ENCODE peak calls at places on chromosome 9, in four cellular contexts. One of them, this sample, is unnamed.

GRCh38 chr9:18980124-18980660 is 52.8 kb downstream of the SAXO1 start:
- DNase-seq in colonic mucosa: no peak
- DNase-seq in astrocyte of the spinal cord: no peak
- DNase-seq in ovary: no peak
- DNase-seq in this sample: peak

GRCh38 chr9:80059979-80060378 is 488.2 kb downstream of the TLE4 start:
- DNase-seq in colonic mucosa: no peak
- DNase-seq in astrocyte of the spinal cord: no peak
- DNase-seq in ovary: no peak
- DNase-seq in this sample: no peak

GRCh38 chr9:21904776-21905175 is 89.4 kb downstream of the CDKN2A start:
- DNase-seq in colonic mucosa: no peak
- DNase-seq in astrocyte of the spinal cord: peak
- DNase-seq in ovary: no peak
- DNase-seq in this sample: no peak

GRCh38 chr9:122347348-122348287 is 23.2 kb upstream of the PTGS1 start:
- DNase-seq in colonic mucosa: peak
- DNase-seq in astrocyte of the spinal cord: no peak
- DNase-seq in ovary: no peak
- DNase-seq in this sample: peak

GRCh38 chr9:79129865-79130480 is 441.8 kb upstream of the TLE4 start:
- DNase-seq in colonic mucosa: peak
- DNase-seq in astrocyte of the spinal cord: peak
- DNase-seq in ovary: peak
- DNase-seq in this sample: peak

GRCh38 chr9:84667571-84668203 is 1.8 kb upstream of the NTRK2 start:
- DNase-seq in colonic mucosa: peak
- DNase-seq in astrocyte of the spinal cord: peak
- DNase-seq in ovary: peak
- DNase-seq in this sample: peak

GRCh38 chr9:21974542-21975409 is 19.4 kb downstream of the CDKN2A start:
- DNase-seq in colonic mucosa: no peak
- DNase-seq in astrocyte of the spinal cord: peak
- DNase-seq in ovary: no peak
- DNase-seq in this sample: peak

GRCh38 chr9:99419099-99419498 is 197.0 kb downstream of the SEC61B start:
- DNase-seq in colonic mucosa: no peak
- DNase-seq in astrocyte of the spinal cord: no peak
- DNase-seq in ovary: no peak
- DNase-seq in this sample: peak

GRCh38 chr9:125750656-125751035 is 3.5 kb downstream of the PBX3 start:
- DNase-seq in colonic mucosa: no peak
- DNase-seq in astrocyte of the spinal cord: no peak
- DNase-seq in ovary: no peak
- DNase-seq in this sample: no peak

GRCh38 chr9:102521097-102521755 is 473.9 kb upstream of the CYLC2 start:
- DNase-seq in colonic mucosa: no peak
- DNase-seq in astrocyte of the spinal cord: peak
- DNase-seq in ovary: no peak
- DNase-seq in this sample: peak

GRCh38 chr9:130010151-130010988 is 32.6 kb downstream of the FNBP1 start:
- DNase-seq in colonic mucosa: no peak
- DNase-seq in astrocyte of the spinal cord: no peak
- DNase-seq in ovary: no peak
- DNase-seq in this sample: no peak

GRCh38 chr9:29100762-29101161 is 1527.5 kb upstream of the C9orf72 start:
- DNase-seq in colonic mucosa: no peak
- DNase-seq in astrocyte of the spinal cord: no peak
- DNase-seq in ovary: no peak
- DNase-seq in this sample: no peak

GRCh38 chr9:86563350-86563749 is 209.1 kb upstream of the TUT7 start:
- DNase-seq in colonic mucosa: no peak
- DNase-seq in astrocyte of the spinal cord: peak
- DNase-seq in ovary: no peak
- DNase-seq in this sample: peak

GRCh38 chr9:86046930-86047341 is 52.4 kb downstream of the GOLM1 start:
- DNase-seq in colonic mucosa: no peak
- DNase-seq in astrocyte of the spinal cord: no peak
- DNase-seq in ovary: no peak
- DNase-seq in this sample: no peak

GRCh38 chr9:69307446-69308216 is 17.4 kb upstream of the ENTREP1 start:
- DNase-seq in colonic mucosa: no peak
- DNase-seq in astrocyte of the spinal cord: peak
- DNase-seq in ovary: no peak
- DNase-seq in this sample: peak

GRCh38 chr9:123960965-123961364 is 31.0 kb upstream of the DENND1A start:
- DNase-seq in colonic mucosa: no peak
- DNase-seq in astrocyte of the spinal cord: no peak
- DNase-seq in ovary: no peak
- DNase-seq in this sample: no peak

GRCh38 chr9:75134495-75134894 is 46.2 kb downstream of the OSTF1 start:
- DNase-seq in colonic mucosa: no peak
- DNase-seq in astrocyte of the spinal cord: no peak
- DNase-seq in ovary: no peak
- DNase-seq in this sample: no peak

GRCh38 chr9:87465791-87466190 is 31.9 kb upstream of the DAPK1 start:
- DNase-seq in colonic mucosa: no peak
- DNase-seq in astrocyte of the spinal cord: no peak
- DNase-seq in ovary: no peak
- DNase-seq in this sample: no peak

GRCh38 chr9:128877852-128878251 is 3.9 kb downstream of the KYAT1 start:
- DNase-seq in colonic mucosa: no peak
- DNase-seq in astrocyte of the spinal cord: no peak
- DNase-seq in ovary: no peak
- DNase-seq in this sample: no peak

GRCh38 chr9:129796029-129796910 is 6.7 kb upstream of the TOR1B start:
- DNase-seq in colonic mucosa: no peak
- DNase-seq in astrocyte of the spinal cord: no peak
- DNase-seq in ovary: no peak
- DNase-seq in this sample: no peak

GRCh38 chr9:89954229-89954628 is 349.4 kb downstream of the GADD45G start:
- DNase-seq in colonic mucosa: no peak
- DNase-seq in astrocyte of the spinal cord: no peak
- DNase-seq in ovary: no peak
- DNase-seq in this sample: no peak

GRCh38 chr9:124040186-124040920 is 28.8 kb downstream of the LHX2 start:
- DNase-seq in colonic mucosa: no peak
- DNase-seq in astrocyte of the spinal cord: peak
- DNase-seq in ovary: no peak
- DNase-seq in this sample: peak

GRCh38 chr9:112494153-112494552 is 7.5 kb downstream of the KIAA1958 start:
- DNase-seq in colonic mucosa: no peak
- DNase-seq in astrocyte of the spinal cord: no peak
- DNase-seq in ovary: no peak
- DNase-seq in this sample: no peak

DNA sequence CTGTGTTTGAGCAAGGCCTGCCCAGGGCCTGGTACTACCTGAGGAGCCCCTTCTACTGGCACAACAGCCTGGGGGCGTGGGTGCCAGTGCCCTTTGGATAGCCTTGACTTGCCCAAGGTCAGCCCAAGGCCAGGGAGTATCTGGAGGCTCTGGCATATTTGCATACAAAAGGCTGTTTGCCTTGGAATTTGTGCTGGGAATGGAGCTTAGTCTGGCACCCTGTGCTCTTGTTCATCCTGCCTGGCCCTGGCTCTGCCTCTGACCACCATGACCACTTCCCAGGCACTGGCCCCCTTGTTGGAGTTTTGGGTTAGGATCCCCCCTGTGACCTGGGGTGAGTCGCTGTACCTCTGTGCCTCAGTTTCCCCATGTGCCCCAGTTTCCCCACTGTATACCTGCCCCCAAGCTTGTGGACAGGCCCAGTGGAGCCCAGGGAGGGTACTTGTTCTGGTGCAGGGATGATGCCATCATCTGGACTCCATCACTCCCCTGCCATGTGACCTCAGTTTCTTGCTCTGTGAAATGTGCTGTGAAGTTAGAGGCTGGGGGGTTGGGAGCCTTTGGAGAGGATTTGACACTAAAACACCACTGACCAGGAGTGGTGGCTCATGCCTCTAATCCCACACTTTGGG is 1.6 kb downstream of the SUSD3 start:
- DNase-seq in colonic mucosa: no peak
- DNase-seq in astrocyte of the spinal cord: no peak
- DNase-seq in ovary: no peak
- DNase-seq in this sample: no peak
- H3K4me3 ChIP-seq in colonic mucosa: peak
- H3K4me3 ChIP-seq in astrocyte of the spinal cord: no peak
- H3K4me3 ChIP-seq in ovary: no peak
- H3K4me3 ChIP-seq in this sample: no peak

GRCh38 chr9:33466565-33467495 is 6.9 kb downstream of the NOL6 start:
- DNase-seq in colonic mucosa: peak
- DNase-seq in astrocyte of the spinal cord: peak
- DNase-seq in ovary: peak
- DNase-seq in this sample: peak
- TF ChIP-seq CTCF in colonic mucosa: peak
- TF ChIP-seq CTCF in astrocyte of the spinal cord: peak
- TF ChIP-seq CTCF in ovary: peak
- TF ChIP-seq CTCF in this sample: peak

GRCh38 chr9:113888361-113888760 is 12.3 kb downstream of the ZNF618 start:
- DNase-seq in colonic mucosa: no peak
- DNase-seq in astrocyte of the spinal cord: no peak
- DNase-seq in ovary: no peak
- DNase-seq in this sample: no peak

GRCh38 chr9:113886471-113886870 is 10.4 kb downstream of the ZNF618 start:
- DNase-seq in colonic mucosa: no peak
- DNase-seq in astrocyte of the spinal cord: peak
- DNase-seq in ovary: no peak
- DNase-seq in this sample: no peak

GRCh38 chr9:113887436-113887835 is 11.3 kb downstream of the ZNF618 start:
- DNase-seq in colonic mucosa: no peak
- DNase-seq in astrocyte of the spinal cord: no peak
- DNase-seq in ovary: no peak
- DNase-seq in this sample: no peak

GRCh38 chr9:113886003-113886324 is 9.9 kb downstream of the ZNF618 start:
- DNase-seq in colonic mucosa: no peak
- DNase-seq in astrocyte of the spinal cord: peak
- DNase-seq in ovary: no peak
- DNase-seq in this sample: no peak

GRCh38 chr9:113886933-113887332 is 10.8 kb downstream of the ZNF618 start:
- DNase-seq in colonic mucosa: no peak
- DNase-seq in astrocyte of the spinal cord: peak
- DNase-seq in ovary: no peak
- DNase-seq in this sample: no peak
- H3K4me3 ChIP-seq in colonic mucosa: no peak
- H3K4me3 ChIP-seq in astrocyte of the spinal cord: no peak
- H3K4me3 ChIP-seq in ovary: no peak
- H3K4me3 ChIP-seq in this sample: no peak

GRCh38 chr9:35555881-35556280 is 49.2 kb upstream of the TESK1 start:
- DNase-seq in colonic mucosa: no peak
- DNase-seq in astrocyte of the spinal cord: no peak
- DNase-seq in ovary: no peak
- DNase-seq in this sample: no peak
- TF ChIP-seq CTCF in colonic mucosa: no peak
- TF ChIP-seq CTCF in astrocyte of the spinal cord: no peak
- TF ChIP-seq CTCF in ovary: no peak
- TF ChIP-seq CTCF in this sample: no peak

DNA sequence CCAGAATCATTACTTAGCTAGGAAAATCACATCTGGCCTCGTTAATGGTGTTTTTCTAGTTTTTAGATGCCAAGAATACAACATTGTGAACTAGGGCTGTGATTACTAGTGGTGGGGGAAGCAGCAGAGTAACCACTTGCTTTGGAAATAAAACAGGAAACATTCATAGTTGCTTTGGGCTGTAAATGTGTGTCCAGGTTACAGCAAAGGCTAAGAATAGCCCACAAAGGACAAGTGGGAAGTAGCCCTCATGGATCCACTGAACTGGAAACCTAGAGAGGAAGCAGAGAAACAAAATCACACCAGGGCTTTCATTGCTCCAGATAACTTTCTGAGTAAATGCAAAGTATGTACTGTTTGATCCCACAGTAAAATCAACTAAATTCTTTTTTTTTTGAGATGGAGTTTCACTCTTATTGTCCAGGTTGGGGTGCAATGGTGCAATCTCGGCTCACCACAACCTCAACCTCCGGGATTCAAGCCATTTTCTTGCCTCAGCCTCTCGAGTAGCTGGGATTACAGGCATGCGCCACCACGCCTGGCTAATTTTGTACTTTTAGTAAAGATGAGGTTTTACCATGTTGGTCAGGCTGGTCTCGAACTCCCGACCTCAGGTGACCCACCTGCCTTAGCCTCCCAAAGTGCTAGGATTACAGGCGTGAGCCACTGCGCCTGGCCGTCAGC is 56.2 kb upstream of the TNFSF15 start:
- DNase-seq in colonic mucosa: no peak
- DNase-seq in astrocyte of the spinal cord: no peak
- DNase-seq in ovary: no peak
- DNase-seq in this sample: no peak
- H3K4me3 ChIP-seq in colonic mucosa: no peak
- H3K4me3 ChIP-seq in astrocyte of the spinal cord: no peak
- H3K4me3 ChIP-seq in ovary: no peak
- H3K4me3 ChIP-seq in this sample: no peak

DNA sequence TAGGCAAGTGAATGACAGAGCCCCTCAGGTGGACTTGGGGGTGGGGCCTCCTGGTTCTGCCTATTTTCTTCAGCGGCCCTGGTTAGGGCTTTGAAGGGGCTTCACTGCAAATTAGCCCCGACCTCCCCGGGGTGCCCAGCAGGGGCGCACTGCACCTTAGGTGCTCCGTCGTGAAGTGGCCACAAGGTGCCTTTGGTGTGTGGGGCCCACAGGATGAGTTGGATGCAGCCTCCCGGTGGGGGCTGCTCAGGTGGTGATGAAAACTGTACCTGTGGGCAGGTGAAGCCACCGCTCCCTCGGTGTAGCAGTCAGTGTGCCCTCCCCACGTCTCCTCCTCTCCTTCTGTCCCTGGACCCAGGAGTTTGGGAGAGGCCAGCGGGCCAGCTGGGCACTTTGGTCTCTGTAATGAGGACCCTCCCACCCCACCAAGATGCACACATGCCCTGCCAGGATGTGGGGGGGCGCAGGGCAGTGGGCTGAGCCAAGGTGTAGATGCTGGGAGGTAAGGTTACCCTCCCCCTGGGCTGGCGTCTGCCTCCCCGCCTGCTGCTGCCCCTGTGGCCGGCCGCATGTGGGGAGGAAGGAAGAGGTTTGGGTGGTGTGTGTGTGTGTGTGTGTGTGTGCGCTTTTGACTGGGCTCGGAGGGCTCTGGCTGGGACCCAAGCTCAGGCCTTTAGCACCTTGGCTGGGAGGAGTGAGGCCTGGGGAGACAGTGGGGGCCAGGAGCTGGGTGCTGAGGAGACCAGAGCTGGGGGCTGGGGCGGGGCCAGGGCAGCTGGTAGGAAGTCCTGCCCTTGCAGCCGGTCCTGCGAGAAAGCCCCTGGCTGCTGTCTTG is 55.6 kb downstream of the RXRA start:
- DNase-seq in colonic mucosa: peak
- DNase-seq in astrocyte of the spinal cord: peak
- DNase-seq in ovary: no peak
- DNase-seq in this sample: no peak
- TF ChIP-seq CTCF in colonic mucosa: no peak
- TF ChIP-seq CTCF in astrocyte of the spinal cord: peak
- TF ChIP-seq CTCF in ovary: no peak
- TF ChIP-seq CTCF in this sample: peak

GRCh38 chr9:136942881-136943230 is 1.7 kb downstream of the FBXW5 start:
- DNase-seq in colonic mucosa: no peak
- DNase-seq in astrocyte of the spinal cord: no peak
- DNase-seq in ovary: no peak
- DNase-seq in this sample: no peak
- H3K4me3 ChIP-seq in colonic mucosa: peak
- H3K4me3 ChIP-seq in astrocyte of the spinal cord: peak
- H3K4me3 ChIP-seq in ovary: no peak
- H3K4me3 ChIP-seq in this sample: peak

This sample was measured in fibroblast of pulmonary artery.